ENCODE peak calls at places on chromosome 4, in five cellular contexts. Q is foreskin keratinocyte; H is CD4-positive, alpha-beta T cell; M is neuronal stem cell; Z is PC-9. N is an unnamed sample.

GRCh38 chr4:37438880-37439279 is 194.3 kb downstream of the NWD2 start:
- DNase-seq in M (no peak), Q (peak; percentile 15), Z (peak; percentile 59), H (no peak), N (no peak)

GRCh38 chr4:110475881-110476818 is at the start of gene ENPEP:
- DNase-seq in Q (no peak), H (no peak), Z (no peak), M (no peak), N (no peak)

GRCh38 chr4:89254847-89255246 is 52.8 kb downstream of the GPRIN3 start:
- DNase-seq in H (peak; percentile 28), M (no peak), Z (no peak), Q (peak; percentile 2), N (no peak)

GRCh38 chr4:2103127-2103842 is 44.2 kb downstream of the NAT8L start:
- DNase-seq in H (no peak), M (no peak), Q (no peak), Z (no peak), N (no peak)

GRCh38 chr4:183229397-183229796 is 90.7 kb downstream of the CLDN22 start:
- DNase-seq in H (no peak), M (no peak), Z (no peak), Q (peak; percentile 59), N (no peak)

GRCh38 chr4:15649914-15650545 is 5.1 kb downstream of the FBXL5 start:
- DNase-seq in Q (peak; percentile 48), Z (peak; percentile 51), H (peak; percentile 58), M (peak; percentile 45), N (no peak)

GRCh38 chr4:147981305-147981704 is 249.4 kb downstream of the ARHGAP10 start:
- DNase-seq in H (no peak), Q (peak; percentile 64), Z (no peak), M (no peak), N (no peak)

GRCh38 chr4:56544573-56545131 is 39.1 kb downstream of the ARL9 start:
- DNase-seq in Q (peak; percentile 59), Z (peak; percentile 51), M (peak; percentile 83), H (peak; percentile 83), N (peak; percentile 10)

GRCh38 chr4:174398728-174399127 is 115.0 kb downstream of the CEP44 start:
- DNase-seq in Z (no peak), M (no peak), H (no peak), Q (peak; percentile 83), N (no peak)

DNA sequence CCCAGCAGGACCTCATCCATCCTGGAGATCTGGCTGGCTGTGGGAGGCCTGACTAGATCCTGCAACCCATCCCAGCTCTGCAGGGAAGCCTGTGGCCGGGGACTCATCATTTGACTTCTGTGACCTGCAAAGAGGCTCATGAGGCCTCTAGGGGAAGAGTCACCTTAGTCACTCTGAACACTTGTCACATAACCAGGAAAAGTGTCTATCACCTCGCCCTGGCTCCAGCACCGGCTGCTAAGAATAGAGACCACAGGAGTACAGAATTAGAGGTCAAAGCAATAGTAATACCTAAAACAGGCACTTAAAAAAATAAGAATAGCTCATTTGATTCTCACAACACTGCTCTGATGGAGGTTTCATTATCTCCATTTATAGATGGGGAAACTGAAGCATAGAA is 3.8 kb upstream of the NSG1 start:
- DNase-seq in Z (no peak), H (no peak), Q (no peak), M (no peak), N (no peak)
- H3K27me3 ChIP-seq in Z (peaks cover 26% of the 10 kb centered on the region), H (peaks cover 11% of the 10 kb centered on the region), Q (peaks cover 56% of the 10 kb centered on the region), M (peaks cover 7% of the 10 kb centered on the region), N (peaks cover 28% of the 10 kb centered on the region)

GRCh38 chr4:48491514-48492176 is 1.6 kb downstream of the ZAR1 start:
- DNase-seq in M (no peak), Z (no peak), Q (no peak), H (no peak), N (no peak)
- H3K27me3 ChIP-seq in M (peaks cover 15% of the 10 kb centered on the region), Z (no peaks in the 10 kb centered on the region), Q (peaks cover 67% of the 10 kb centered on the region), H (peaks cover 54% of the 10 kb centered on the region), N (peaks cover 24% of the 10 kb centered on the region)

GRCh38 chr4:154485127-154485773 is 6.3 kb downstream of the DCHS2 start:
- DNase-seq in Z (no peak), M (no peak), H (no peak), Q (no peak), N (no peak)
- H3K27me3 ChIP-seq in Z (no peaks in the 10 kb centered on the region), M (peaks cover 8% of the 10 kb centered on the region), H (peaks cover 30% of the 10 kb centered on the region), Q (peaks cover 77% of the 10 kb centered on the region), N (peaks cover 2% of the 10 kb centered on the region)

GRCh38 chr4:54668031-54668611 is 10.4 kb downstream of the KIT start:
- DNase-seq in H (no peak), Z (no peak), M (no peak), Q (no peak), N (no peak)
- H3K27me3 ChIP-seq in H (peaks cover 17% of the 10 kb centered on the region), Z (no peaks in the 10 kb centered on the region), M (no peaks in the 10 kb centered on the region), Q (peaks cover 8% of the 10 kb centered on the region), N (no peaks in the 10 kb centered on the region)

GRCh38 chr4:793109-793861 is 32.6 kb downstream of the CPLX1 start:
- DNase-seq in H (no peak), Z (no peak), Q (no peak), M (no peak), N (no peak)

GRCh38 chr4:793941-794621 is 31.8 kb downstream of the CPLX1 start:
- DNase-seq in H (no peak), Z (no peak), Q (no peak), M (no peak), N (no peak)

GRCh38 chr4:791201-791865 is 34.6 kb downstream of the CPLX1 start:
- DNase-seq in Q (no peak), H (no peak), Z (no peak), M (no peak), N (no peak)

GRCh38 chr4:791866-792630 is 33.9 kb downstream of the CPLX1 start:
- DNase-seq in H (peak; percentile 37), M (no peak), Z (no peak), Q (no peak), N (no peak)

GRCh38 chr4:792729-793108 is 33.2 kb downstream of the CPLX1 start:
- DNase-seq in Z (no peak), M (no peak), H (peak; percentile 23), Q (no peak), N (no peak)
- H3K27me3 ChIP-seq in Z (no peaks in the 10 kb centered on the region), M (peaks cover 3% of the 10 kb centered on the region), H (peaks cover 41% of the 10 kb centered on the region), Q (peaks cover 78% of the 10 kb centered on the region), N (peaks cover 36% of the 10 kb centered on the region)

DNA sequence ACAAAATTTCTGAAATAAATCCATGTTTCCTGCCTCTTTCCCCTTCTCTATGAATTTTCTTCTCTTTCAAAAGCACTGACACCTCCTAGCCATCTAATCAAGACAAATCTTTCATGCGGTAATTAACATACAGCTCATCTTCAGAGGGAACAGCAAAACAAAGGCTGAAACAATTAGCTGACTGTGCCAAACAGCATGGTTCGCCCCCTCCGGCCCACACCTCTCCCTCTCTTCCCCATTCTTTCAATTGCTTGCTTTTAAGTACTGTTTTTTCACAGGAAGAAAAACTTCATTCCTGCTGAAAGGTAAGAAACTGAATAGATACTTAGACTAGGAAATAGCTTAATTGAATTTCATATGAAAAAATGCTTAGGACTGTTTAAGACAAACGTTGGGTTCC is 291.1 kb upstream of the NOCT start:
- DNase-seq in Q (no peak), M (no peak), Z (no peak), H (no peak), N (no peak)
- H3K27me3 ChIP-seq in Q (peaks cover 45% of the 10 kb centered on the region), M (no peaks in the 10 kb centered on the region), Z (no peaks in the 10 kb centered on the region), H (no peaks in the 10 kb centered on the region), N (no peaks in the 10 kb centered on the region)

GRCh38 chr4:7095611-7096155 is 27.8 kb upstream of the GRPEL1 start:
- DNase-seq in H (no peak), Z (no peak), M (no peak), Q (no peak), N (no peak)
- H3K27me3 ChIP-seq in H (no peaks in the 10 kb centered on the region), Z (peaks cover 21% of the 10 kb centered on the region), M (no peaks in the 10 kb centered on the region), Q (peaks cover 58% of the 10 kb centered on the region), N (peaks cover 15% of the 10 kb centered on the region)

DNA sequence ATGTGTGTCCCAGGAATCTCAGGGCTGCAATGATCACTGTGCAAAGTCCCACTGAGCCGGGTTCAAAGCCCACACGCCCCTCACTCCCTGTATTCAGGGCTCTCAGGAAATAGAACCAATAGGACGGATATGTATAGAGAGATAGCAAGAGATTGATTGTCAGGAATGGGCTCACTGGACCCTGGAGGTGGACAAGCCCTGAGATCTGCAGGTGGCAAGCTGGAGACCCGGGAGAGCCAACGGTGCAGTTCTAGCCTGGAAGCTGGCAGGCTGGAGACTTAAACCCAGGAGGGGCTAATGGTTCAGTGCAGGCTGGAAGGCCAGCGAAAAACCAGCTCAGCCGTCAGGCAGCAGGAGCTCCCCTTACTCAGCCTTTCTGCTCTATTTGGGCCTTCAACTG is 52.8 kb upstream of the ADRA2C start:
- DNase-seq in Q (no peak), Z (no peak), H (no peak), M (no peak), N (no peak)
- H3K27me3 ChIP-seq in Q (peaks cover 3% of the 10 kb centered on the region), Z (peaks cover 72% of the 10 kb centered on the region), H (no peaks in the 10 kb centered on the region), M (no peaks in the 10 kb centered on the region), N (peaks cover 1% of the 10 kb centered on the region)

GRCh38 chr4:3723232-3723642 is 42.9 kb upstream of the ADRA2C start:
- DNase-seq in H (no peak), Z (no peak), Q (no peak), M (no peak), N (no peak)
- H3K27me3 ChIP-seq in H (peaks cover 48% of the 10 kb centered on the region), Z (peaks cover 55% of the 10 kb centered on the region), Q (peaks cover 28% of the 10 kb centered on the region), M (no peaks in the 10 kb centered on the region), N (peaks cover 19% of the 10 kb centered on the region)

N was measured in BJ.